ENCODE peak calls at places on chromosome 9, in four cellular contexts. H is transverse colon; W is suprapubic skin; K is CD8-positive, alpha-beta T cell. I is an unnamed sample.

GRCh38 chr9:9100070-9100469 is 1300.5 kb upstream of the DMAC1 start:
- DNase-seq in H (no peak), W (no peak), K (no peak), I (no peak)

GRCh38 chr9:124551472-124552339 is 44.5 kb upstream of the NR5A1 start:
- DNase-seq in H (peak), W (no peak), K (peak), I (peak)

GRCh38 chr9:6782981-6783380 is 25.2 kb downstream of the KDM4C start:
- DNase-seq in H (no peak), W (no peak), K (no peak), I (no peak)

GRCh38 chr9:69499401-69499800 is 172.8 kb downstream of the APBA1 start:
- DNase-seq in H (no peak), W (no peak), K (no peak), I (no peak)

GRCh38 chr9:128027166-128027539 is 40.0 kb downstream of the NAIF1 start:
- DNase-seq in H (peak), W (no peak), K (peak), I (peak)

GRCh38 chr9:3931996-3932906 is 367.6 kb downstream of the GLIS3 start:
- DNase-seq in H (no peak), W (no peak), K (no peak), I (no peak)

GRCh38 chr9:10007356-10007755 is 605.4 kb downstream of the PTPRD start:
- DNase-seq in H (no peak), W (no peak), K (no peak), I (no peak)

GRCh38 chr9:99824378-99825157 is 2.9 kb downstream of the NR4A3 start:
- DNase-seq in H (peak), W (no peak), K (peak), I (peak)

GRCh38 chr9:8858250-8859161 is 1058.9 kb upstream of the DMAC1 start:
- DNase-seq in H (peak), W (no peak), K (no peak), I (no peak)

GRCh38 chr9:98255578-98256296 is at the start of gene TBC1D2:
- DNase-seq in H (peak), W (peak), K (peak), I (peak)

GRCh38 chr9:133977421-133978201 is 14.5 kb downstream of the VAV2 start:
- DNase-seq in H (no peak), W (no peak), K (no peak), I (no peak)

GRCh38 chr9:121743441-121744001 is 92.1 kb downstream of the DAB2IP start:
- DNase-seq in H (peak), W (peak), K (no peak), I (no peak)

GRCh38 chr9:116039893-116040292 is 113.7 kb upstream of the PAPPA start:
- DNase-seq in H (no peak), W (no peak), K (no peak), I (no peak)

GRCh38 chr9:93090091-93090655 is 5.8 kb upstream of the CARD19 start:
- DNase-seq in H (no peak), W (no peak), K (no peak), I (peak)

GRCh38 chr9:124885551-124885950 is 23.6 kb downstream of the ARPC5L start:
- DNase-seq in H (no peak), W (no peak), K (no peak), I (no peak)

GRCh38 chr9:2356391-2356790 is 265.2 kb upstream of the VLDLR start:
- DNase-seq in H (no peak), W (no peak), K (no peak), I (no peak)

GRCh38 chr9:97694768-97695167 is 2.4 kb downstream of the XPA start:
- DNase-seq in H (no peak), W (no peak), K (no peak), I (no peak)

GRCh38 chr9:129939426-129939825 is 103.6 kb downstream of the FNBP1 start:
- DNase-seq in H (no peak), W (no peak), K (no peak), I (no peak)

GRCh38 chr9:92637886-92638620 is 31.9 kb downstream of the IPPK start:
- DNase-seq in H (no peak), W (peak), K (no peak), I (no peak)

GRCh38 chr9:133121200-133122166 is at the start of gene RALGDS:
- DNase-seq in H (peak), W (peak), K (peak), I (peak)

GRCh38 chr9:130535818-130536521 is 43.4 kb upstream of the FUBP3 start:
- DNase-seq in H (no peak), W (no peak), K (no peak), I (no peak)

GRCh38 chr9:90940280-90940679 is 138.7 kb downstream of the SYK start:
- DNase-seq in H (no peak), W (no peak), K (no peak), I (no peak)

GRCh38 chr9:83508072-83508471 is 30.1 kb downstream of the FRMD3 start:
- DNase-seq in H (no peak), W (no peak), K (no peak), I (peak)

GRCh38 chr9:124220551-124221451 is 36.9 kb upstream of the NEK6 start:
- DNase-seq in H (peak), W (peak), K (no peak), I (no peak)

GRCh38 chr9:84315278-84315877 is 25.2 kb downstream of the SLC28A3 start:
- DNase-seq in H (peak), W (no peak), K (peak), I (peak)

GRCh38 chr9:34254141-34254913 is 74.7 kb downstream of the KIF24 start:
- DNase-seq in H (no peak), W (no peak), K (no peak), I (no peak)

GRCh38 chr9:127871531-127871930 is 5.9 kb downstream of the AK1 start:
- DNase-seq in H (no peak), W (peak), K (no peak), I (no peak)

GRCh38 chr9:33129886-33130284 is 37.3 kb downstream of the B4GALT1 start:
- DNase-seq in H (peak), W (peak), K (no peak), I (no peak)

GRCh38 chr9:96025995-96026572 is 150.6 kb downstream of the ERCC6L2 start:
- DNase-seq in H (no peak), W (no peak), K (no peak), I (no peak)

GRCh38 chr9:8651830-8652229 is 852.3 kb upstream of the DMAC1 start:
- DNase-seq in H (no peak), W (no peak), K (no peak), I (no peak)

GRCh38 chr9:83006378-83006777 is 56.6 kb downstream of the RASEF start:
- DNase-seq in H (no peak), W (no peak), K (no peak), I (no peak)

GRCh38 chr9:120424248-120424647 is 155.7 kb downstream of the CDK5RAP2 start:
- DNase-seq in H (no peak), W (no peak), K (no peak), I (no peak)

GRCh38 chr9:124050955-124051354 is 39.4 kb downstream of the LHX2 start:
- DNase-seq in H (no peak), W (no peak), K (no peak), I (no peak)

GRCh38 chr9:114374936-114375335 is 12.8 kb downstream of the AKNA start:
- DNase-seq in H (no peak), W (no peak), K (no peak), I (no peak)

GRCh38 chr9:114373960-114374730 is 13.6 kb downstream of the AKNA start:
- DNase-seq in H (no peak), W (no peak), K (no peak), I (no peak)

GRCh38 chr9:114371986-114372917 is 15.5 kb downstream of the AKNA start:
- DNase-seq in H (peak), W (no peak), K (peak), I (peak)

GRCh38 chr9:114371343-114371985 is 16.3 kb downstream of the AKNA start:
- DNase-seq in H (no peak), W (no peak), K (no peak), I (no peak)

GRCh38 chr9:114372971-114373591 is 14.7 kb downstream of the AKNA start:
- DNase-seq in H (peak), W (no peak), K (peak), I (peak)
- H3K27ac ChIP-seq in H (peak), W (peak), K (peak), I (peak)

GRCh38 chr9:110058304-110058953 is 149.5 kb downstream of the C9orf152 start:
- DNase-seq in H (peak), W (no peak), K (peak), I (peak)
- H3K4me3 ChIP-seq in H (no peak), W (no peak), K (no peak), I (no peak)

GRCh38 chr9:14210428-14210827 is 103.5 kb downstream of the NFIB start:
- DNase-seq in H (no peak), W (no peak), K (no peak), I (no peak)

GRCh38 chr9:14211564-14211963 is 102.4 kb downstream of the NFIB start:
- DNase-seq in H (no peak), W (no peak), K (no peak), I (no peak)

GRCh38 chr9:14207352-14207995 is 106.5 kb downstream of the NFIB start:
- DNase-seq in H (no peak), W (no peak), K (no peak), I (no peak)

GRCh38 chr9:14212116-14212515 is 101.8 kb downstream of the NFIB start:
- DNase-seq in H (no peak), W (no peak), K (no peak), I (no peak)

GRCh38 chr9:14209399-14209990 is 104.4 kb downstream of the NFIB start:
- DNase-seq in H (no peak), W (no peak), K (no peak), I (no peak)
- H3K27ac ChIP-seq in H (no peak), W (no peak), K (no peak), I (no peak)

GRCh38 chr9:20685769-20686168 is 1.7 kb downstream of the FOCAD start:
- DNase-seq in H (no peak), W (no peak), K (no peak), I (no peak)
- H3K4me3 ChIP-seq in H (no peak), W (no peak), K (no peak), I (no peak)

GRCh38 chr9:108441251-108441650 is 414.5 kb downstream of the ACTL7B start:
- DNase-seq in H (no peak), W (no peak), K (no peak), I (no peak)

GRCh38 chr9:108442604-108443277 is 413.0 kb downstream of the ACTL7B start:
- DNase-seq in H (no peak), W (no peak), K (no peak), I (no peak)

GRCh38 chr9:108443278-108443633 is 412.5 kb downstream of the ACTL7B start:
- DNase-seq in H (no peak), W (no peak), K (no peak), I (no peak)

GRCh38 chr9:108436470-108436869 is 419.3 kb downstream of the ACTL7B start:
- DNase-seq in H (no peak), W (no peak), K (no peak), I (no peak)

DNA sequence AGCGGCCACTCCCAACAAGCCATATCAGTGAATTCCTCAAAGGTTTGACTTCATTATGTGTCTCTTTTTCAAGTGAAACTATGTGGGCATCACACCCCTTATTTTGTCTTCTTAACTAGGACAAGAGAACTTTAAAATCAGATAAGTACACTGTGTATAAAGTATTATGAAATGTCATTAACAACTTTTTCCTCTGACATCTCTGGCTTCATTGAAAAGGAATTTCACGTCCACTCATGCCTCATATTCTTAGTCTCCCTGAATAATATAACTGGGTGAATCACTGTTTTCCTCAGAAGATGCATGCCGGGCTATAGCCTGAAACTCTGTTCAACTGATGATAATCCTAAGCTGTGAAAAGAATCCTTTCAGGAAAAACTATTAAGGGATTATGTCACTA is 415.8 kb downstream of the ACTL7B start:
- DNase-seq in H (no peak), W (no peak), K (no peak), I (no peak)
- H3K27ac ChIP-seq in H (no peak), W (peak), K (no peak), I (no peak)

GRCh38 chr9:78191931-78192330 is 43.9 kb upstream of the CEP78 start:
- DNase-seq in H (no peak), W (no peak), K (no peak), I (no peak)

GRCh38 chr9:78196258-78196657 is 39.6 kb upstream of the CEP78 start:
- DNase-seq in H (no peak), W (no peak), K (no peak), I (no peak)
- H3K4me3 ChIP-seq in H (no peak), W (no peak), K (no peak), I (no peak)

DNA sequence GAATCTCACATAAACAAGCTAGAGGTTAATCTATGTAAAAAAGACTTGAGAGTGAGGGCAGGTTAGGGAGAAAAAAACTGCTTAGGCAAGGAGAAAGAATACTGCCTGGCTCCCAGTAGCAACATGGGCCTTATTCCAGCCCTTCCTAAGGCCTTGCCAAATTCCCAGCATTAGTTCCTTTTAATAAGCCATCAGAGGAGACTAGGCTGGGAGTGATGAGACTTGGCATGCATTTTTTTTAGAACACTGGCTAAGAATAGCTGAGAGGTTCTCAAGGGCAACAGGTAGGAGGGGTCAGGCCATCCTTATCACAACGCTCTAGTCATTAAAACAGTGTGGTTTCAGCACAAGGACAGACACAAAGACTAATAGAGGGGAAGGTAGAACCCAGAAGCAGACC is 20.9 kb upstream of the ZBTB43 start:
- DNase-seq in H (no peak), W (no peak), K (no peak), I (no peak)
- H3K27ac ChIP-seq in H (no peak), W (no peak), K (no peak), I (no peak)

GRCh38 chr9:76431601-76432000 is 27.4 kb upstream of the GCNT1 start:
- DNase-seq in H (no peak), W (no peak), K (no peak), I (no peak)
- H3K4me3 ChIP-seq in H (no peak), W (no peak), K (no peak), I (no peak)

DNA sequence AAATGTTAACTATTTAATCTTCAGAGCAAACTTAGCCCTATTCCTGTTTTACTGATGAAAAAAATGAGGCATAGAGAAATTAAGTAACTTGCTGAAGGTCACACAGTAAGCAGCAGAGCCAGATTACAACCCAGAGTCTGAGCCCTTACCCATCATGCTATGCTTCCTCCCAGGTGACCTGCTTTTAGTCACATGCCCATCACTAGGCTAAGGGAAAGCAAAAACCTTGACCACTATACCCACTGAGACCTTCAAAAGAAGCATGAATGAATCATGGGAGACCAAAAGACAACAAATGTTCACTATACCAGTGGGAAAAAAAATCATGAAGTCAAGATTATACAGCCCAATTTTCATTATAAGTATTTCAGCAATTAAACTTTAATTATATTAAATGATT is 5.3 kb upstream of the HAUS6 start:
- DNase-seq in H (no peak), W (no peak), K (no peak), I (no peak)
- H3K27ac ChIP-seq in H (no peak), W (no peak), K (no peak), I (no peak)

DNA sequence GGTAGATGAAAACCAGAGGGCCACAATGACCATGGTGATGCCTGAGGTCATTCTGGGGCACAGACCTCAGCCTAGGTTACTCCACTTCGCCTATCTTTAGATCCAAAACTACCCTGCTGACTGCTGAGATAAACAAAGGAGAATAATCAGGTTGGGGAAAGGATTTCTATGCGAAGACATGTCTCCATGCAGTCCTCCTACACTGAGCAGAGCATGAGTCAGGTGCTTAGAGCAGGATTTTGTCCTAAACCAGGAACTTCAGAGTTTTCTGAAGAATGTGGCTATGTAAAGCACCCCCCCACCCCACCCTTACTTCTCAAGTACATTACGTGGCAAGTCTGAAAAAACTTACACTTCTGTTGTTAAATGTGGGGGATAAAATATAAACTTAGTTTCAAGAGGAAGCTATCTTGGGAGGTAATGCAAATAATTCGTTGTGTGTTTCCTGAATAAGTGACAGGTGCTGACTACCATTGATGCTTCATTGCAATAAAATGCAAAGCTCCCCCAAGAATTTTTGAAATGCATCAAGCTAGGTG is 19.4 kb downstream of the PDCD1LG2 start:
- DNase-seq in H (no peak), W (no peak), K (no peak), I (no peak)
- H3K4me3 ChIP-seq in H (no peak), W (no peak), K (no peak), I (no peak)

I was measured in naive thymus-derived CD4-positive, alpha-beta T cell.